ENCODE peak calls at places on chromosomes 5 and 9, in five cellular contexts. Y, Z, W, B and S are unnamed samples.

GRCh38 chr9:115374724-115375268 is 256.8 kb upstream of the TNC start:
- DNase-seq in Y (no peak), Z (no peak), W (no peak), B (no peak), S (no peak)

GRCh38 chr5:96517294-96517693 is 84.2 kb upstream of the PCSK1 start:
- DNase-seq in Y (no peak), Z (no peak), W (no peak), B (no peak), S (no peak)

GRCh38 chr5:68683632-68684035 is 410.2 kb upstream of the SLC30A5 start:
- DNase-seq in Y (no peak), Z (peak; percentile 58), W (no peak), B (no peak), S (no peak)

GRCh38 chr9:111427186-111427585 is 57.0 kb downstream of the ECPAS start:
- DNase-seq in Y (no peak), Z (peak; percentile 5), W (no peak), B (no peak), S (no peak)

GRCh38 chr9:37485389-37486255 is at the start of gene POLR1E:
- DNase-seq in Y (peak; percentile 96), Z (peak; percentile 99), W (peak; percentile 98), B (peak; percentile 99), S (peak; percentile 92)

GRCh38 chr9:104907278-104907951 is 20.5 kb downstream of the ABCA1 start:
- DNase-seq in Y (no peak), Z (no peak), W (peak; percentile 27), B (no peak), S (no peak)

GRCh38 chr5:55540024-55540423 is 5.3 kb upstream of the PLPP1 start:
- DNase-seq in Y (no peak), Z (no peak), W (no peak), B (no peak), S (no peak)

GRCh38 chr9:116389546-116390305 is 236.1 kb downstream of the PAPPA start:
- DNase-seq in Y (no peak), Z (no peak), W (no peak), B (no peak), S (no peak)

GRCh38 chr9:4614627-4615026 is 47.5 kb upstream of the PLPP6 start:
- DNase-seq in Y (no peak), Z (no peak), W (no peak), B (no peak), S (no peak)

GRCh38 chr9:93064392-93065124 is 6.1 kb downstream of the SUSD3 start:
- DNase-seq in Y (no peak), Z (no peak), W (no peak), B (peak; percentile 23), S (peak; percentile 96)

GRCh38 chr9:18245911-18246310 is 228.0 kb upstream of the ADAMTSL1 start:
- DNase-seq in Y (no peak), Z (no peak), W (no peak), B (no peak), S (no peak)

GRCh38 chr5:144032375-144032774 is 138.1 kb downstream of the YIPF5 start:
- DNase-seq in Y (peak; percentile 66), Z (no peak), W (no peak), B (peak; percentile 6), S (no peak)

GRCh38 chr9:21267806-21268657 is 28.2 kb upstream of the IFNA14 start:
- DNase-seq in Y (no peak), Z (no peak), W (no peak), B (no peak), S (no peak)

GRCh38 chr5:142894749-142895148 is 124.6 kb downstream of the ARHGAP26 start:
- DNase-seq in Y (no peak), Z (no peak), W (no peak), B (no peak), S (no peak)

GRCh38 chr9:71608825-71609452 is 159.4 kb downstream of the CEMIP2 start:
- DNase-seq in Y (no peak), Z (no peak), W (peak; percentile 52), B (no peak), S (no peak)

GRCh38 chr5:99141534-99142135 is 212.8 kb upstream of the CHD1 start:
- DNase-seq in Y (no peak), Z (no peak), W (no peak), B (no peak), S (no peak)

GRCh38 chr9:90142580-90142979 is 500.0 kb downstream of the DIRAS2 start:
- DNase-seq in Y (no peak), Z (no peak), W (peak; percentile 71), B (peak; percentile 81), S (peak; percentile 20)

GRCh38 chr5:1100652-1101574 is 10.9 kb downstream of the SLC12A7 start:
- DNase-seq in Y (no peak), Z (no peak), W (no peak), B (no peak), S (no peak)

GRCh38 chr5:68066277-68066955 is 149.1 kb upstream of the PIK3R1 start:
- DNase-seq in Y (no peak), Z (no peak), W (no peak), B (no peak), S (no peak)

GRCh38 chr5:179375966-179376365 is 30.7 kb upstream of the ADAMTS2 start:
- DNase-seq in Y (no peak), Z (no peak), W (no peak), B (no peak), S (no peak)

GRCh38 chr9:132187006-132187760 is 25.3 kb downstream of the NTNG2 start:
- DNase-seq in Y (no peak), Z (no peak), W (no peak), B (no peak), S (no peak)

GRCh38 chr9:111450114-111450513 is 34.1 kb downstream of the ECPAS start:
- DNase-seq in Y (no peak), Z (no peak), W (no peak), B (no peak), S (no peak)

GRCh38 chr9:137463931-137464290 is 4.8 kb upstream of the NSMF start:
- DNase-seq in Y (peak; percentile 66), Z (no peak), W (no peak), B (no peak), S (no peak)

GRCh38 chr5:167634432-167634831 is 657.0 kb upstream of the WWC1 start:
- DNase-seq in Y (no peak), Z (no peak), W (no peak), B (no peak), S (no peak)

GRCh38 chr9:113993838-113994540 is 84.1 kb downstream of the AMBP start:
- DNase-seq in Y (peak; percentile 96), Z (no peak), W (no peak), B (peak; percentile 98), S (no peak)

GRCh38 chr5:65185468-65185867 is 296.3 kb downstream of the ADAMTS6 start:
- DNase-seq in Y (no peak), Z (no peak), W (no peak), B (no peak), S (no peak)

GRCh38 chr5:148962761-148963324 is 100.0 kb downstream of the SH3TC2 start:
- DNase-seq in Y (no peak), Z (no peak), W (peak; percentile 13), B (no peak), S (no peak)

GRCh38 chr5:93503598-93504067 is 77.4 kb downstream of the NR2F1-AS1 start:
- DNase-seq in Y (no peak), Z (peak; percentile 1), W (no peak), B (no peak), S (no peak)

GRCh38 chr5:93294184-93294583 is 286.8 kb downstream of the NR2F1-AS1 start:
- DNase-seq in Y (no peak), Z (no peak), W (no peak), B (no peak), S (no peak)

GRCh38 chr5:156391139-156391538 is 64.2 kb downstream of the SGCD start:
- DNase-seq in Y (no peak), Z (no peak), W (no peak), B (no peak), S (no peak)

GRCh38 chr9:95841377-95841776 is 34.1 kb upstream of the ERCC6L2 start:
- DNase-seq in Y (no peak), Z (no peak), W (no peak), B (no peak), S (no peak)

GRCh38 chr9:136618578-136619547 is 43.9 kb upstream of the EGFL7 start:
- DNase-seq in Y (no peak), Z (no peak), W (no peak), B (no peak), S (no peak)

GRCh38 chr5:34717426-34718327 is 61.5 kb downstream of the RAI14 start:
- DNase-seq in Y (no peak), Z (no peak), W (peak; percentile 63), B (no peak), S (no peak)

GRCh38 chr9:125889122-125889523 is 141.9 kb downstream of the PBX3 start:
- DNase-seq in Y (peak; percentile 54), Z (no peak), W (no peak), B (peak; percentile 19), S (no peak)
- H3K4me1 ChIP-seq in Y (no peaks in the 10 kb centered on the region), Z (peaks cover 11% of the 10 kb centered on the region), W (peaks cover 33% of the 10 kb centered on the region), B (peaks cover 25% of the 10 kb centered on the region), S (peaks cover 3% of the 10 kb centered on the region)

DNA sequence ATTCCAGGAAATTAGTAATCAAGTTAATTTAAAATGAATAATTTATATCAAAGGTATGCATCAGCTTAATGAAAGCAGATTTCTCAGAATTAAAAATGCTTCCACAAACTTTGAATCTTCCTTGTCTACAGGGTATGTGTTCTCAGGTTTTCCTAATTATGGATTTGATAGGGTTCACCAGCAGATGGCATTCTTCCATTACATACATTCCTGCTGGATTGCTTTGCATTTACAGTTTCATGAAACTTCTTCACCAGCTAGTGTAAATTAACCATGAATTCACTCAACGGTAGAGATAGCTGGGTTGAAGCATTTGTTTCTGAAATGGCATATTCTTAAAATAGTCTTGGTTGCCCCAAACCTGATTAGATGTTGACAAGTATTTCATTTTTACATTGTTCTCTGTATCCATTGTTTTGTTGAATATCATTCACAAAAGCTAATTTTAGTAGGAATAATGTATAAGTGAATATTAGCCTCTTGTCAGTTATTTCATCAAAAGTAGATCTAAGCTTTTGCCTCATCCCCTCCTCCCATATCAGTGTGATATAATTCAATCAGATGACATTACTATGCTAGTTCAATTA is 68.7 kb upstream of the WDR41 start:
- DNase-seq in Y (no peak), Z (peak; percentile 13), W (no peak), B (no peak), S (no peak)
- TF ChIP-seq CTCF in Y (no peak), Z (peak; percentile 84), W (no peak), B (peak; percentile 49), S (peak; percentile 71)

DNA sequence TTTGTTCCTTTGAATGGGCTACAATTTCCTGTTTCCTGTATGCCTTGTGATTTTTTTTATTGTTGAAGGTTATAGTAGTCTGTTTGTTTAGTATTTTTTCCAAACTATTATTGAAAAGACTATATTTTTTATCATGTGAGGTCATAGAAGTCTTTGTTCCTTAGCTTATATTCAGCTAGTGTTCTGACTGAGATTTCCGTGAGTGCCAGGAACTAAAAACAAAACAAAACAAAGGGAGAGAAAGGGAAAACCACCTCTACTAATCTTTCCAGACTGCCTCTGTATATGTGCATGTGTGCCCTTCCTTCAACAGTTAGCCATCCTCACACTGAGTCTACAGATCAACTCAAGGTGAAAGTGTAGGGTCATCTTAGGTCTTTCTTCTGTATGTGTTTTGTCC is 79.0 kb downstream of the OSTF1 start:
- DNase-seq in Y (no peak), Z (no peak), W (no peak), B (no peak), S (no peak)
- H3K9me3 ChIP-seq in Y (no peaks in the 10 kb centered on the region), Z (peaks cover 9% of the 10 kb centered on the region), W (peaks cover 4% of the 10 kb centered on the region), B (no peaks in the 10 kb centered on the region), S (no peaks in the 10 kb centered on the region)

GRCh38 chr9:129944501-129945116 is 98.4 kb downstream of the FNBP1 start:
- DNase-seq in Y (no peak), Z (no peak), W (no peak), B (no peak), S (no peak)
- H3K4me1 ChIP-seq in Y (peaks cover 14% of the 10 kb centered on the region), Z (no peaks in the 10 kb centered on the region), W (no peaks in the 10 kb centered on the region), B (no peaks in the 10 kb centered on the region), S (peaks cover 57% of the 10 kb centered on the region)